ENCODE peak calls at places on chromosomes 5 and 9, in four cellular contexts. F is IMR-90, P is H1, E is H9. Y is an unnamed sample.

GRCh38 chr5:151023047-151023615 is 2.7 kb downstream of the GPX3 start:
- DNase-seq in E (no peak), P (no peak), F (peak; percentile 40), Y (no peak)

GRCh38 chr9:129868571-129869486 is 33.6 kb downstream of the USP20 start:
- DNase-seq in F (no peak), E (peak; percentile 33), P (no peak), Y (no peak)

GRCh38 chr5:61419141-61419540 is 87.1 kb downstream of the ZSWIM6 start:
- DNase-seq in P (no peak), F (no peak), E (no peak), Y (no peak)

GRCh38 chr9:126453156-126453963 is 126.7 kb downstream of the MVB12B start:
- DNase-seq in E (peak; percentile 17), F (no peak), P (no peak), Y (no peak)

GRCh38 chr5:54886866-54887265 is 98.5 kb downstream of the ESM1 start:
- DNase-seq in P (no peak), E (no peak), F (no peak), Y (no peak)

GRCh38 chr9:35688558-35689350 is 971 bp downstream of the TPM2 start:
- DNase-seq in P (no peak), F (peak; percentile 92), E (no peak), Y (no peak)

GRCh38 chr5:179815491-179816249 is 5.0 kb upstream of the SQSTM1 start:
- DNase-seq in P (no peak), E (no peak), F (no peak), Y (no peak)

GRCh38 chr5:155222393-155222792 is 208.8 kb downstream of the KIF4B start:
- DNase-seq in P (no peak), E (no peak), F (no peak), Y (no peak)

GRCh38 chr5:115856936-115857524 is 15.3 kb downstream of the AP3S1 start:
- DNase-seq in P (no peak), E (no peak), F (no peak), Y (no peak)

GRCh38 chr5:74300808-74301389 is 339.6 kb downstream of the ENC1 start:
- DNase-seq in P (no peak), E (no peak), F (no peak), Y (no peak)

GRCh38 chr5:74294231-74294705 is 346.3 kb downstream of the ENC1 start:
- DNase-seq in E (no peak), F (no peak), P (no peak), Y (no peak)

GRCh38 chr5:74295141-74295540 is 345.4 kb downstream of the ENC1 start:
- DNase-seq in E (no peak), P (no peak), F (no peak), Y (no peak)

GRCh38 chr5:74299833-74300232 is 340.7 kb downstream of the ENC1 start:
- DNase-seq in F (no peak), P (no peak), E (no peak), Y (no peak)

DNA sequence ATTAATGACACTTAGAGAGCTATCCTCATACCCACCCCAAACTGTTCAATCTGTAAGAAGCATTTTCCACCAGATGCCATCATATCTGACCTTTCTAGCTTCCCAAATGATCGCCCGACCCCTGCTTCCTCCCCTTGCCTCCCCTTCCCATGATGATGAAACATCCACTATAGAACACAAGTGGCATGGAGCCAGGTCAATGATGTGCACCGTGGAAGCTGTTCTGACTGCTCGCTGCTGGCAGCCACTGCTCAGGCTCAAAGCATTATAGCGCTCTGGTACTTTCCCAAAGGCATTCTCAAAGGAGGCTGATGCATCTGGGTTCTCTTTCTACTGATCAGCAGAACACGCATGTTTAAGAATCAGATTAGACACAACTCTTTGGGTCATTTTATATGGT is 343.8 kb downstream of the ENC1 start:
- DNase-seq in E (no peak), P (no peak), F (peak; percentile 66), Y (no peak)
- H3K56ac ChIP-seq in E (no peak overlapping the region), P (no peak overlapping the region), F (no peak overlapping the region), Y (no peak overlapping the region)

DNA sequence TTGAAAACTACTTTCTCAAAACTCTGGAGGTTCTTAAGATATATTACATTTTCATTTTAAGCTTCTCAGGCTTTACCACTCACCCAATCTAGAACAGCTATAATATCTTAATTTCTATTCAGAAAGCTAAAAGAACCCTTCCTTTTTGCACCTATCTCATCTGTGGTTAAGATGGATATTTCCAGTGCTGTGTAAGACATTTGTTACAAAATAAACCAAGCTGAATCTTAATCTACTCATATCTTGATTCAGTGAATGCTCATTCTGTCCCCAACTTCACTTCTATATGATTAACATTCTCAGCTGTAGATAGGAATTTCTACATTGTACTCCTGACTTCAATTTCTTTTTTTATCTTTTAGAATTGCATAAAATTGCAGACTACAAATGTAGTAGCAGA is 15.0 kb downstream of the ABHD17B start:
- DNase-seq in E (no peak), F (no peak), P (no peak), Y (no peak)
- H3K4me1 ChIP-seq in E (no peaks in the 10 kb centered on the region), F (no peaks in the 10 kb centered on the region), P (peaks cover 5% of the 10 kb centered on the region), Y (no peaks in the 10 kb centered on the region)

DNA sequence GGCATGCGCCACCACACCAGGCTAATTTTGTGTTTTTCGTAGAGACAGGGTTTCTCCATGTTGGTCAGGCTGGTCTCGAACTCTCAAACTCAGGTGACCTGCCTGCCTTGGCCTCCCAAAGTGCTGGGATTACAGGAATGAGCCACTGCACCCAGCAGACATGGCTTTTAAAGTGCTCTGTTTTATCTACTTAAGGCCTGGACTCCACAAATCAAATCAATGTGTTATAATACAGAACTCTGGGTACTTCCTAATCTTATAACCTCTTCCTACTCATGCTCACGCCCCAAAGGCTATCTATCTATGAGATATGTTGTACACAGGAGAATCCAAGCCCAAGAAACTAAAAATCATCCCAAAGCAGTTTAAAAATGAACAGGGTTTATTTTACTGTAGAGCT is 155.2 kb downstream of the EFNA5 start:
- DNase-seq in P (no peak), E (no peak), F (no peak), Y (no peak)
- H3K56ac ChIP-seq in P (no peak overlapping the region), E (no peak overlapping the region), F (no peak overlapping the region), Y (no peak overlapping the region)

GRCh38 chr5:176540476-176540899 is 3.3 kb upstream of the RNF44 start:
- DNase-seq in F (no peak), P (no peak), E (no peak), Y (peak; percentile 51)

GRCh38 chr5:176541338-176542134 is 4.3 kb upstream of the RNF44 start:
- DNase-seq in E (peak; percentile 91), P (peak; percentile 81), F (no peak), Y (peak; percentile 90)

GRCh38 chr5:176542135-176542595 is 5.0 kb upstream of the RNF44 start:
- DNase-seq in E (peak; percentile 69), F (no peak), P (no peak), Y (no peak)

GRCh38 chr5:176542596-176543427 is 5.6 kb upstream of the RNF44 start:
- DNase-seq in E (no peak), P (peak; percentile 84), F (peak; percentile 23), Y (peak; percentile 71)

DNA sequence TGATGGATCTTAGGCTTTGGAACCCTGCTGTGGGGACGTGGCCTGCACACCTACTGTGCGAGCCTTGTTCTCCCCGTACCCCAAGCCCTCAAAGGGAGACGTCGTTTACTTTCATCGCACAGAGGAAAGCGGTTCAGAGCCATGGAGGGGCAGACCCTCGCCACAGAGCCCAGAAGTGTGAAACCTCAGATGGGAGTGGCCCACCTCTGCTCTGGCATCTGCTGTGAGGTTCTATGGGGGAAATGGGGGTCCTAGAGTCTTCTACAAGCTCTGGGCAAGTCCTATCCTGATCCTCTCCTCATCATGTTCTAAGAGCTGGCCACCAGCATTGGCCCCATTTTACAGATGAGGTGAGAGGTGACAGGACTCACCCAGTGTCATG is 3.7 kb upstream of the RNF44 start:
- DNase-seq in F (no peak), P (no peak), E (no peak), Y (no peak)
- H3K4me1 ChIP-seq in F (peaks cover 9% of the 10 kb centered on the region), P (peaks cover 9% of the 10 kb centered on the region), E (peaks cover 13% of the 10 kb centered on the region), Y (peaks cover 11% of the 10 kb centered on the region)

DNA sequence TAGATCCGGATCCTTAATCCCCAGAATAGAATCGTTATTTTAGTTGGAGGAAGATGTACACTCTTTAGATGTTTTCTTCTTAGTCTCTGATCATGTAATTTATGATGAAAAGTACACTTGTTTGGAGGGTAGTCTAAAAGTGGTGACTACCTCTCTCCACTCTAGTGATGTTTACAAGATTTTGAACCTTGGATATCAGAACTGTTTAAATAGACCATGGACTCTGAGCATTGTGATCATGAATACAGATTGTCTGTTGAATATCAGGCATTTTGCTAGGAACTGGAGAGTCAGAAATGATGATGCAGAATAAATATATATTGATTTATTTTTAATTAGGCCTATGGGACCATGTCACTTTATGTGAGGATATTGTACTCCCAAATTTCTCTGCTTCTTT is 706.3 kb upstream of the WWC1 start:
- DNase-seq in F (no peak), E (no peak), P (no peak), Y (no peak)
- H3K56ac ChIP-seq in F (no peak overlapping the region), E (no peak overlapping the region), P (no peak overlapping the region), Y (no peak overlapping the region)

GRCh38 chr9:683509-684021 is 157.9 kb upstream of the DMRT1 start:
- DNase-seq in E (no peak), F (no peak), P (no peak), Y (no peak)
- H3K4me1 ChIP-seq in E (peaks cover 2% of the 10 kb centered on the region), F (peaks cover 17% of the 10 kb centered on the region), P (peaks cover 8% of the 10 kb centered on the region), Y (peaks cover 6% of the 10 kb centered on the region)

Y was measured in mesendoderm.